ENCODE peak calls at places on chromosomes 13 and 19, in seven cellular contexts. G is cardiac muscle cell, Q is tibial nerve, U is tibial artery, T is brain microvascular endothelial cell, X is thoracic aorta, C is breast epithelium. L is an unnamed sample.
A peak's percentile ranks its signal among the peaks of the same experiment; 100 is the strongest.

GRCh38 chr19:34676697-34677385 is at the start of gene SCGB2B2:
- DNase-seq in G (no peak), Q (no peak), U (no peak), T (no peak), X (no peak), C (no peak), L (no peak)

GRCh38 chr13:79427265-79427664 is 21.2 kb upstream of the RBM26 start:
- DNase-seq in G (no peak), Q (no peak), U (no peak), T (no peak), X (no peak), C (no peak), L (no peak)

GRCh38 chr19:12794196-12794921 is 3.1 kb downstream of the JUNB start:
- DNase-seq in G (peak; percentile 60), Q (no peak), U (no peak), T (no peak), X (no peak), C (no peak), L (no peak)

GRCh38 chr13:42597505-42597904 is 23.6 kb downstream of the TNFSF11 start:
- DNase-seq in G (no peak), Q (no peak), U (no peak), T (no peak), X (no peak), C (no peak), L (no peak)

GRCh38 chr13:79307866-79308298 is 98.2 kb downstream of the RBM26 start:
- DNase-seq in G (peak; percentile 26), Q (no peak), U (no peak), T (peak; percentile 16), X (no peak), C (no peak), L (no peak)

GRCh38 chr19:55070755-55071502 is 4.7 kb upstream of the EPS8L1 start:
- DNase-seq in G (peak; percentile 46), Q (no peak), U (no peak), T (peak; percentile 39), X (no peak), C (no peak), L (no peak)

GRCh38 chr19:45528744-45529453 is 21.6 kb downstream of the VASP start:
- DNase-seq in G (peak; percentile 43), Q (no peak), U (no peak), T (no peak), X (no peak), C (peak; percentile 69), L (no peak)

GRCh38 chr19:7463575-7463974 is 25.3 kb downstream of the PEX11G start:
- DNase-seq in G (no peak), Q (no peak), U (no peak), T (no peak), X (no peak), C (no peak), L (no peak)

GRCh38 chr13:41001695-41002094 is 17.4 kb downstream of the ELF1 start:
- DNase-seq in G (no peak), Q (no peak), U (no peak), T (no peak), X (no peak), C (no peak), L (no peak)

GRCh38 chr13:25172303-25172630 is 179 bp upstream of the AMER2 start:
- DNase-seq in G (no peak), Q (no peak), U (no peak), T (no peak), X (no peak), C (no peak), L (no peak)
- H3K27ac ChIP-seq in G (no peak overlapping the region), Q (no peak overlapping the region), U (no peak overlapping the region), T (no peak overlapping the region), X (no peak overlapping the region), C (no peak overlapping the region), L (no peak overlapping the region)

GRCh38 chr13:51728275-51728673 is 75.7 kb downstream of the DHRS12 start:
- DNase-seq in G (no peak), Q (no peak), U (no peak), T (no peak), X (no peak), C (no peak), L (no peak)

GRCh38 chr13:51730927-51731326 is 73.0 kb downstream of the DHRS12 start:
- DNase-seq in G (no peak), Q (no peak), U (no peak), T (no peak), X (no peak), C (no peak), L (no peak)

GRCh38 chr13:51731759-51732158 is 72.2 kb downstream of the DHRS12 start:
- DNase-seq in G (peak; percentile 82), Q (no peak), U (no peak), T (no peak), X (no peak), C (no peak), L (no peak)

GRCh38 chr13:51728972-51729371 is 75.0 kb downstream of the DHRS12 start:
- DNase-seq in G (peak; percentile 91), Q (no peak), U (no peak), T (peak; percentile 75), X (no peak), C (no peak), L (no peak)

GRCh38 chr13:51729853-51730553 is 74.0 kb downstream of the DHRS12 start:
- DNase-seq in G (peak; percentile 88), Q (no peak), U (peak; percentile 76), T (peak; percentile 92), X (peak; percentile 28), C (no peak), L (no peak)
- H3K27ac ChIP-seq in G (no peak overlapping the region), Q (peak overlapping the region; percentile 87), U (peak overlapping the region; percentile 90), T (peak overlapping the region; percentile 89), X (peak overlapping the region; percentile 91), C (peak overlapping the region; percentile 90), L (no peak overlapping the region)

DNA sequence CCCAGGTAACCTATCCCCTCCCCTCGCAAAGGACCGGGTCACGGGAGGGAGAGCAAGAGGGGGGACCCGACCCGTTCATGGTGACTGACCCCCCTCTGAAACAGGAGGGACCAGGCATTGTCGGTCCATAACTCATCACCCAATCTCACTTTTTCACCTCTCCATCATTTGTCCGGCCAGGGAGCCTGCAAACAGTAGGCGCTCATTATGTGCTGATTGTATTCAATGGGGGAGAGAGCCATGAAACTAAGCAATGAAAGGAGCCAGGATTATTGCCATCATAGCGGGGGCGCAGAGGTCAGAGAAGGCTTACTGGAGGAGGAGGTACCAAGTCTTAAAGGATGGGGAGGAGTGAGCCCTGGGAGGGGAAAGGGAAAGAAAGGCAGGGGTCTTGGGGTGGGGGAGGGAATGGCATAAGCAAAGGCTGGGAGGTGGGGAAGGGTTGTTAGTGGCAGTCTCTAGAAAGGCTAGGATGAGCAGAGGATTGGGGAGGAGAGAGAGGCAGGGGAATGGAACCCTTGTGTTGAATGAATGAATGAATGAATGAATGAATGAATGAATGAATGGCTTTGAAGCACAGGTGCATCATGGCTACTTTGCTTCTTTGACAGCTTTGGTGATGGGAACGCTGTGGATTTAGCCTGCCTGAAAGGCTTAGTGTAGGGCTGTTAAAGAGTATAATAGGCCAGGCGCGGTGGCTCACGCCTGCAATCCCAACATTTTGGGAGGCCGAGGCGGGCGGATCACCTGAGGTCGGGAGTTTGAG is 1.4 kb downstream of the SHFL start:
- DNase-seq in G (no peak), Q (no peak), U (no peak), T (no peak), X (no peak), C (no peak), L (no peak)
- H3K27ac ChIP-seq in G (no peak overlapping the region), Q (peak overlapping the region; percentile 93), U (peak overlapping the region; percentile 88), T (no peak overlapping the region), X (peak overlapping the region; percentile 75), C (peak overlapping the region; percentile 91), L (peak overlapping the region; percentile 87)

GRCh38 chr13:73369095-73369494 is 310.3 kb downstream of the KLF5 start:
- DNase-seq in G (no peak), Q (no peak), U (no peak), T (no peak), X (no peak), C (no peak), L (no peak)

GRCh38 chr13:73368608-73369007 is 309.8 kb downstream of the KLF5 start:
- DNase-seq in G (no peak), Q (no peak), U (no peak), T (no peak), X (no peak), C (no peak), L (no peak)

GRCh38 chr13:73370066-73370465 is 311.3 kb downstream of the KLF5 start:
- DNase-seq in G (no peak), Q (no peak), U (no peak), T (no peak), X (no peak), C (no peak), L (no peak)

GRCh38 chr13:73367886-73368285 is 309.1 kb downstream of the KLF5 start:
- DNase-seq in G (no peak), Q (no peak), U (no peak), T (no peak), X (no peak), C (no peak), L (no peak)

GRCh38 chr13:73372691-73373627 is 314.2 kb downstream of the KLF5 start:
- DNase-seq in G (no peak), Q (no peak), U (no peak), T (no peak), X (no peak), C (no peak), L (no peak)
- H3K27ac ChIP-seq in G (no peak overlapping the region), Q (no peak overlapping the region), U (no peak overlapping the region), T (no peak overlapping the region), X (no peak overlapping the region), C (no peak overlapping the region), L (no peak overlapping the region)

DNA sequence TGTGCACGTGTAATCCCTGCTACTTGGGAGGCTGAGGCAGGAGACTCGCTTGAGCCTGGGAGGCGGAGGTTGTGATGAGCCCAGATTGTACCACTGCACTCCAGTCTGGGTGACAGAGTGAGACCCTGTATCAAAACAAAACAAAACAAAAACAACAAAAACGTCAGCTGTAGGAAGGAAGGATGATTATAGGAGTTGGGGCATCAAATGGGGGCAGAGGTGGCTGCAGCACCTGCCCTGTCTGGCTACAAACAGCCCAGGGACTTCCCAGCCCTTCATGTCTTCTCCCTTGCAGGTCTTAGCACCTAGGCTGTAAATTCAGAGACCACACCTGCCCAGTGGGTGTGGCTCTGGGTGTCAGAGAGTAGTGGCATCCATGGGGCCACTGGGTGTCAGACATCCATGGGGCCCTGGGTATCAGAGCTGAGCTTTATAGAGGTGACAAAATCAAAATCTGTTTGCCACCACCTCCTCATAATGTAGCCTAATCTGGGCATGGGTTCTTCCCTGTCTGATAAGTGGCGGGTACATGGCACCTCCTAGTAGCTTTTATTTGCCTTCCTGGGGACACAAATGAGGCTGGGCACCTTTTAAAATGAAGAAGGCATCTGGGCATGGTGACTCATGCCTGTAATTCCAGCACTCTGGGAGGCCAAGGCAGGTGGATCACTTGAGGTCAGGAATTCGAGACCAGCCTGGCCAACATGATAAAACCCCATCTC is 4.7 kb upstream of the B3GNT3 start:
- DNase-seq in G (no peak), Q (no peak), U (no peak), T (no peak), X (no peak), C (no peak), L (no peak)
- H3K27ac ChIP-seq in G (no peak overlapping the region), Q (no peak overlapping the region), U (no peak overlapping the region), T (no peak overlapping the region), X (no peak overlapping the region), C (no peak overlapping the region), L (no peak overlapping the region)

GRCh38 chr13:106640515-106640914 is 72.6 kb upstream of the ARGLU1 start:
- DNase-seq in G (no peak), Q (no peak), U (no peak), T (no peak), X (no peak), C (no peak), L (no peak)
- H3K27ac ChIP-seq in G (no peak overlapping the region), Q (no peak overlapping the region), U (no peak overlapping the region), T (no peak overlapping the region), X (no peak overlapping the region), C (no peak overlapping the region), L (no peak overlapping the region)

GRCh38 chr19:10602330-10603083 is 15.4 kb upstream of the AP1M2 start:
- DNase-seq in G (peak; percentile 83), Q (peak; percentile 76), U (peak; percentile 79), T (peak; percentile 62), X (peak; percentile 28), C (peak; percentile 81), L (peak; percentile 81)
- H3K27ac ChIP-seq in G (peak overlapping the region; percentile 92), Q (peak overlapping the region; percentile 99), U (peak overlapping the region; percentile 98), T (peak overlapping the region; percentile 81), X (peak overlapping the region; percentile 98), C (peak overlapping the region; percentile 89), L (peak overlapping the region; percentile 99)

L was measured in effector memory CD4-positive, alpha-beta T cell.